ENCODE peak calls at places on chromosomes 13 and 19, in seven cellular contexts. Z is GM12878, R is psoas muscle, H is ovary, V is neuronal stem cell, A is fibroblast of lung, M is uterus. B is an unnamed sample. For H3K4me1, the result is how much of the 10 kb centered on the place peaks cover.

GRCh38 chr13:27578121-27579030 is 42.0 kb downstream of the LNX2 start:
- DNase-seq in Z (no peak), R (no peak), H (no peak), V (no peak), A (peak), M (no peak), B (no peak)

GRCh38 chr13:20848203-20848602 is 54.3 kb downstream of the XPO4 start:
- DNase-seq in Z (no peak), R (no peak), H (no peak), V (no peak), A (no peak), M (no peak), B (no peak)

GRCh38 chr13:35891973-35892441 is 239.2 kb downstream of the DCLK1 start:
- DNase-seq in Z (no peak), R (no peak), H (no peak), V (no peak), A (peak), M (no peak), B (no peak)

GRCh38 chr19:42276821-42277220 is 7.8 kb downstream of the CIC start:
- DNase-seq in Z (no peak), R (no peak), H (no peak), V (no peak), A (no peak), M (no peak), B (no peak)

GRCh38 chr19:10517361-10517759 is at the start of gene S1PR5:
- DNase-seq in Z (no peak), R (no peak), H (no peak), V (no peak), A (no peak), M (no peak), B (peak)

GRCh38 chr13:110559429-110559943 is 2.0 kb downstream of the RAB20 start:
- DNase-seq in Z (no peak), R (no peak), H (peak), V (no peak), A (no peak), M (no peak), B (peak)

GRCh38 chr13:53631511-53631910 is 602.9 kb downstream of the OLFM4 start:
- DNase-seq in Z (no peak), R (no peak), H (no peak), V (no peak), A (no peak), M (no peak), B (no peak)

GRCh38 chr13:46179576-46180368 is 2.2 kb downstream of the LCP1 start:
- DNase-seq in Z (no peak), R (peak), H (no peak), V (no peak), A (no peak), M (no peak), B (peak)

GRCh38 chr19:46347572-46347883 is 641 bp downstream of the PPP5C start:
- DNase-seq in Z (no peak), R (no peak), H (no peak), V (no peak), A (no peak), M (no peak), B (no peak)

GRCh38 chr13:99218969-99219368 is 18.3 kb downstream of the UBAC2 start:
- DNase-seq in Z (peak), R (no peak), H (no peak), V (no peak), A (no peak), M (no peak), B (no peak)

GRCh38 chr13:65292488-65292901 is 1937.6 kb downstream of the PCDH9 start:
- DNase-seq in Z (no peak), R (no peak), H (no peak), V (no peak), A (peak), M (no peak), B (no peak)

GRCh38 chr19:29624489-29625210 is 18.6 kb downstream of the POP4 start:
- DNase-seq in Z (no peak), R (no peak), H (no peak), V (no peak), A (peak), M (no peak), B (no peak)

GRCh38 chr19:46283771-46284170 is 13.1 kb upstream of the HIF3A start:
- DNase-seq in Z (no peak), R (no peak), H (no peak), V (no peak), A (no peak), M (no peak), B (no peak)

GRCh38 chr19:44746946-44747738 is 1.4 kb upstream of the BCL3 start:
- DNase-seq in Z (peak), R (peak), H (peak), V (peak), A (peak), M (peak), B (peak)

GRCh38 chr13:111623743-111624505 is 303.5 kb downstream of the TEX29 start:
- DNase-seq in Z (no peak), R (no peak), H (no peak), V (no peak), A (no peak), M (no peak), B (no peak)

GRCh38 chr13:32731576-32731975 is 145.3 kb downstream of the PDS5B start:
- DNase-seq in Z (no peak), R (no peak), H (no peak), V (no peak), A (peak), M (no peak), B (no peak)

GRCh38 chr19:55220525-55220924 is 8.0 kb downstream of the TMEM86B start:
- DNase-seq in Z (no peak), R (no peak), H (no peak), V (no peak), A (no peak), M (no peak), B (no peak)

GRCh38 chr13:112204881-112205327 is 138.0 kb downstream of the SOX1 start:
- DNase-seq in Z (no peak), R (no peak), H (no peak), V (peak), A (no peak), M (no peak), B (peak)

DNA sequence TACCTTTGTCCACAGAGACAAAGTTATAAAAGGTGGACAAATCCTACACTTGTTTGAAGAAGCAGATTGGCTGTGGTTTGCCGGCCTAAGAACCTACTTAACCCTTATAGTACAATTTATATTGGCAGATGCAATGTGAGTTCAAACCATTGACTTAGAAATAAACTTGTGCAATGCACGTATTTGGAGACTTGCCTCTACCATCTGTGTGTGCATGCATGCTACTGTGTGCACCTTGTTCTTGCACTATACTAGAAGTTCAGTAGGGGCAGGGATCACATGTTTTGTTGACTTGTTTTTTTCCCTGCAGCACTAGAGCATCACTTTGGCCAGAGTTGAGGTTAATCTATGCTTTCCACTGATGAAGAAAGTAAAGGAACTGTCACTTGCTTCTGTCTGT is 163.1 kb upstream of the SERP2 start:
- DNase-seq in Z (no peak), R (no peak), H (no peak), V (no peak), A (no peak), M (no peak), B (no peak)
- H3K27ac ChIP-seq in Z (no peak), R (no peak), H (no peak), V (no peak), A (no peak), M (no peak), B (no peak)

DNA sequence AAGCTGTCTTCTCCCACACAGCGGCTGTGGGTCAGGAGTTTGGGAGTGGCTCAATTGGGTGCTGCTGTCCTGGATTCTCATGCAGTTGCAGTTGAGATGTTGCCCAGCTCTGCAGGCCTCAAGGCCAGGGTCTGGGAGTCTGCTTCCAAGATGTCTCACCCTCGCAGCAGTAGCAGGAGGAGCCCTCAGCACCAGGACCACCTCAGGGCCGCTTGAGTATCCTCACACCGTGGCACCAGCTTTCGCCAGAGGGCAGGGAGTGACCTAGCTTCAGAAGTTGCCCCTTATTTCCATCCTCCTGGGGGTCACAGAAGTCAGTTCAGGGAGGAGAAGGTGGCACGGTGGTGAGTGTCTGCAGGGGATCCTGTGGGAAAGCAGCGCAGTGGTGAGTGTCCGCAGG is 20.9 kb downstream of the TFDP1 start:
- DNase-seq in Z (no peak), R (no peak), H (no peak), V (no peak), A (no peak), M (no peak), B (no peak)
- H3K4me1 ChIP-seq in Z (under half), R (under half), H (under half), V (under half), A (under half), M (under half), B (under half)

GRCh38 chr19:31749231-31749630 is 400.0 kb upstream of the TSHZ3 start:
- DNase-seq in Z (no peak), R (no peak), H (peak), V (no peak), A (no peak), M (no peak), B (no peak)
- H3K27ac ChIP-seq in Z (no peak), R (no peak), H (no peak), V (no peak), A (no peak), M (no peak), B (no peak)

GRCh38 chr19:17339088-17339741 is 1.9 kb downstream of the GTPBP3 start:
- DNase-seq in Z (no peak), R (no peak), H (no peak), V (no peak), A (no peak), M (no peak), B (no peak)

GRCh38 chr19:17341845-17342244 is 4.5 kb downstream of the GTPBP3 start:
- DNase-seq in Z (no peak), R (no peak), H (no peak), V (no peak), A (no peak), M (no peak), B (no peak)

GRCh38 chr19:17341386-17341785 is 4.0 kb downstream of the GTPBP3 start:
- DNase-seq in Z (no peak), R (no peak), H (no peak), V (no peak), A (no peak), M (no peak), B (no peak)

GRCh38 chr19:17340302-17340870 is 3.0 kb downstream of the GTPBP3 start:
- DNase-seq in Z (no peak), R (peak), H (no peak), V (no peak), A (no peak), M (no peak), B (no peak)

GRCh38 chr19:17340871-17341357 is 3.6 kb downstream of the GTPBP3 start:
- DNase-seq in Z (no peak), R (no peak), H (no peak), V (no peak), A (no peak), M (no peak), B (no peak)
- H3K4me1 ChIP-seq in Z (under half), R (under half), H (under half), V (under half), A (under half), M (under half), B (under half)

GRCh38 chr19:5290336-5291262 is 50.0 kb downstream of the PTPRS start:
- DNase-seq in Z (no peak), R (no peak), H (no peak), V (no peak), A (no peak), M (no peak), B (no peak)
- H3K27ac ChIP-seq in Z (no peak), R (no peak), H (no peak), V (peak), A (no peak), M (no peak), B (peak)

GRCh38 chr13:114146629-114147028 is 14.2 kb upstream of the RASA3 start:
- DNase-seq in Z (no peak), R (no peak), H (no peak), V (no peak), A (no peak), M (no peak), B (peak)

GRCh38 chr13:114144606-114145244 is 12.3 kb upstream of the RASA3 start:
- DNase-seq in Z (no peak), R (no peak), H (no peak), V (no peak), A (no peak), M (no peak), B (peak)

GRCh38 chr13:114146173-114146572 is 13.8 kb upstream of the RASA3 start:
- DNase-seq in Z (no peak), R (no peak), H (no peak), V (no peak), A (no peak), M (no peak), B (no peak)

GRCh38 chr13:114145256-114145655 is 12.8 kb upstream of the RASA3 start:
- DNase-seq in Z (no peak), R (no peak), H (no peak), V (no peak), A (no peak), M (no peak), B (no peak)

DNA sequence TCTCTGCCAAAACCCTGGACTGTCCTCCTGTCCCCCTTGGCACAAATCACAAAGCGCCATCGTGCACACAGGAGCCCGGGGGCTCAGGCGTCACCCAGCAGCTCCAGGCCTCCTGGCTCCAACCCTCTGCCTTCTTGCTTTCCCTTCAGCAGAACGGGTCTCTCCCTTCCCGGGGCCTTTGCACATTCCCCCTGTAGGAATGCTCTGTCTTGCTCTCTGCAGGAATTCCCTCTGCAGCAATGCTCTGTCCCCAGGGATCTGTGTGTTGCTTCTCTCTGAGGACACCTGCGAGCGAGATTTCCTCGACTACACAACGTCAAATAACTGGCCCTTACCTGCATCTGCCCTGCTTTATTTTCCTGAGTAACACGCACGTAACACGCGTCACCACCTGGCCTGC is 13.3 kb upstream of the RASA3 start:
- DNase-seq in Z (no peak), R (no peak), H (no peak), V (no peak), A (no peak), M (no peak), B (no peak)
- H3K4me1 ChIP-seq in Z (under half), R (under half), H (under half), V (under half), A (under half), M (under half), B (half or more)

GRCh38 chr19:33389574-33390119 is 16.1 kb downstream of the CEBPG start:
- DNase-seq in Z (no peak), R (no peak), H (peak), V (no peak), A (no peak), M (no peak), B (no peak)

GRCh38 chr19:33390908-33391630 is 17.6 kb downstream of the CEBPG start:
- DNase-seq in Z (no peak), R (no peak), H (no peak), V (no peak), A (no peak), M (no peak), B (no peak)

GRCh38 chr19:33388817-33389573 is 15.5 kb downstream of the CEBPG start:
- DNase-seq in Z (no peak), R (peak), H (peak), V (no peak), A (no peak), M (peak), B (peak)

GRCh38 chr19:33391631-33392249 is 18.2 kb downstream of the CEBPG start:
- DNase-seq in Z (no peak), R (no peak), H (no peak), V (no peak), A (no peak), M (no peak), B (no peak)

GRCh38 chr19:33390120-33390907 is 16.8 kb downstream of the CEBPG start:
- DNase-seq in Z (no peak), R (peak), H (peak), V (no peak), A (peak), M (peak), B (no peak)
- H3K27ac ChIP-seq in Z (no peak), R (no peak), H (peak), V (no peak), A (no peak), M (peak), B (peak)

DNA sequence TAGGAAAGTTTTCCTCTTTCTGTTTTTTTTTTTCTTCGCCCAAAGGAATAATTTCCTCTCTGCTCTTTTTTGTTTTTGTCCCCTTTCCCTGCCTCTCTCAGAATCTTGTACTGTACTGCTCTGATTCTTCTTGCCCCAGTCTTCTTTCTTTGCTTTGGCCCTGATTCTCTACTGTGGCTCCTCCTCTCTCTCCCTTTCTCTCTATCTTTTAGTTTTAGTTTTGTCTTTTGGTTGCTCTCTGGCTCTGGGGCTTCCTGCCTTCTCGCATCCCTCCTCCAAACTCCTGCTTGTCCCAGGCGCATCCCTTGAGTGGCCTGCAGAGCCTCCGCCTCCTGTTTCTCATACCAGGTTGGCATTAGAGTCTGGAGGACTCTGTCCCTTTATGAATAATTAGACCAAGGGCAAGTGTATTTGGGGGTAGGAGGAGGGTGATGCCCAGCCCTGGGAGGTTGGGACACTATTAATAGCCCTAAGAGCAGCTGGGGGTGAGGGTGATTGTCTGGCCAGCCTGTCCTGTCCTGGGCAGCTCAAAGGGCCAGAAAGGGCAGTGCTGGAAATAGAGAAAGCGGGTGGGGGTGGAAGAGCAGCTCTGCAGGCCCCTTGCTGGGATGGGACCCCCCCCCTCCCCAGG is 39.1 kb downstream of the LYL1 start:
- DNase-seq in Z (no peak), R (peak), H (no peak), V (no peak), A (no peak), M (no peak), B (no peak)
- H3K4me1 ChIP-seq in Z (under half), R (half or more), H (half or more), V (under half), A (under half), M (under half), B (under half)

DNA sequence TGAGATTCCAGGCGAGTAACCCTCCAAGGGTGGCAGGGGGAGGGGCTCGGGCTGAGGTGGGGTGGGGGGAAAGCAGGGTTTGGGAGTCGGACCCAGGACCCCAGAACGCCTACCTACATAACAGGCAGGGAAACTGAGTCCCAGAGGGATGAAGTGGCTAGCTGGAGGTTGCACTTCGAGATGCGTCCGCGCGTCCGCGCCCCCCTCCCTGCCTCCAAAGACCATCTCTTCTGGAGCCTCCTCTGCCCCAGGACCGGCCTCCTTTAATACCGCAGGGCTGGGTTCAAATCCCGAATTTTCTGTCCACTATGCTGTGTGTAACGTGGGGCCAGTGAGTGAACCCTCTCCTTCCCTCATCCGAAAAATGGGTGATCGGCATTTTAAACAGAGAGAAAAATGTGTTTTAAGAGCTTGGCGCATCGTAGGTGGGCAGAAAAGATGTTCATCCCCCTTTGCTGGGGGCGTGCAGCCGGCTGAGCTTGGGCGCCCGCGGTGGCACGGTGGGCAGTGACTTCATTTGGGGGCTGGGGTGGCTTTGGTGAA is 13.8 kb downstream of the TJP3 start:
- DNase-seq in Z (no peak), R (no peak), H (no peak), V (no peak), A (no peak), M (no peak), B (no peak)
- H3K27ac ChIP-seq in Z (no peak), R (no peak), H (no peak), V (no peak), A (no peak), M (no peak), B (peak)

GRCh38 chr13:79941752-79942151 is 399.2 kb downstream of the SPRY2 start:
- DNase-seq in Z (no peak), R (no peak), H (no peak), V (no peak), A (no peak), M (no peak), B (no peak)

GRCh38 chr13:79946556-79946955 is 394.4 kb downstream of the SPRY2 start:
- DNase-seq in Z (no peak), R (no peak), H (no peak), V (no peak), A (no peak), M (no peak), B (no peak)

GRCh38 chr13:79943633-79944032 is 397.3 kb downstream of the SPRY2 start:
- DNase-seq in Z (no peak), R (no peak), H (no peak), V (no peak), A (no peak), M (no peak), B (no peak)
- H3K4me1 ChIP-seq in Z (under half), R (under half), H (under half), V (under half), A (under half), M (under half), B (under half)

B was measured in body of pancreas.